ENCODE peak calls at places on chromosomes 1 and 21, in four cellular contexts. D is small intestine, F is heart left ventricle, V is pancreas. P is an unnamed sample.

GRCh38 chr1:173064011-173064410 is 13.3 kb upstream of the TNFSF18 start:
- DNase-seq in V (no peak), D (no peak), F (no peak), P (no peak)

GRCh38 chr1:156097499-156098178 is 15.4 kb upstream of the MEX3A start:
- DNase-seq in V (peak; percentile 1), D (no peak), F (no peak), P (no peak)

GRCh38 chr1:99650773-99651437 is 5.0 kb downstream of the PALMD start:
- DNase-seq in D (no peak), V (no peak), F (no peak), P (no peak)

GRCh38 chr1:12439083-12439482 is 178.9 kb downstream of the DHRS3 start:
- DNase-seq in D (no peak), V (no peak), F (no peak), P (no peak)

GRCh38 chr1:246681822-246682221 is 42.4 kb upstream of the SCCPDH start:
- DNase-seq in V (no peak), F (peak; percentile 73), D (no peak), P (no peak)

GRCh38 chr1:62144238-62144831 is 50.3 kb upstream of the L1TD1 start:
- DNase-seq in D (peak; percentile 33), F (no peak), V (no peak), P (peak; percentile 68)

GRCh38 chr1:184033711-184034167 is 3.8 kb downstream of the COLGALT2 start:
- DNase-seq in V (no peak), F (no peak), D (no peak), P (no peak)

GRCh38 chr1:155978973-155979429 is 654 bp upstream of the ARHGEF2 start:
- DNase-seq in D (peak; percentile 55), F (peak; percentile 49), V (no peak), P (no peak)

GRCh38 chr1:89635825-89636815 is 3.2 kb downstream of the LRRC8C start:
- DNase-seq in F (no peak), V (no peak), D (no peak), P (no peak)

GRCh38 chr1:55959136-55959548 is 620.2 kb downstream of the PLPP3 start:
- DNase-seq in V (no peak), D (no peak), F (peak; percentile 53), P (no peak)

GRCh38 chr1:17121881-17122280 is 2.6 kb upstream of the PADI2 start:
- DNase-seq in V (no peak), D (no peak), F (no peak), P (no peak)

GRCh38 chr1:245611251-245611650 is 456.5 kb downstream of the KIF26B start:
- DNase-seq in D (no peak), F (no peak), V (no peak), P (no peak)

GRCh38 chr1:75159154-75159553 is 25.0 kb downstream of the LHX8 start:
- DNase-seq in D (no peak), F (no peak), V (no peak), P (no peak)

GRCh38 chr1:17561561-17561985 is 22.1 kb downstream of the ARHGEF10L start:
- DNase-seq in V (peak; percentile 80), D (no peak), F (peak; percentile 59), P (peak; percentile 67)

GRCh38 chr21:15761508-15762100 is 31.8 kb downstream of the USP25 start:
- DNase-seq in V (no peak), D (peak; percentile 96), F (no peak), P (no peak)

GRCh38 chr1:160093624-160094290 is 4.7 kb downstream of the IGSF8 start:
- DNase-seq in F (no peak), D (peak; percentile 89), V (no peak), P (no peak)

GRCh38 chr1:38029081-38029681 is 16.6 kb downstream of the UTP11 start:
- DNase-seq in D (no peak), V (peak; percentile 43), F (no peak), P (no peak)

GRCh38 chr21:46029201-46029924 is 47.8 kb downstream of the COL6A1 start:
- DNase-seq in V (no peak), D (no peak), F (no peak), P (no peak)

GRCh38 chr1:150514913-150515327 is 632 bp upstream of the FALEC start:
- DNase-seq in V (no peak), D (no peak), F (no peak), P (no peak)

GRCh38 chr1:26706315-26706714 is 10.5 kb downstream of the ARID1A start:
- DNase-seq in F (no peak), V (no peak), D (peak; percentile 87), P (no peak)

GRCh38 chr1:208967334-208967733 is 616.2 kb upstream of the CAMK1G start:
- DNase-seq in D (no peak), V (no peak), F (no peak), P (no peak)

DNA sequence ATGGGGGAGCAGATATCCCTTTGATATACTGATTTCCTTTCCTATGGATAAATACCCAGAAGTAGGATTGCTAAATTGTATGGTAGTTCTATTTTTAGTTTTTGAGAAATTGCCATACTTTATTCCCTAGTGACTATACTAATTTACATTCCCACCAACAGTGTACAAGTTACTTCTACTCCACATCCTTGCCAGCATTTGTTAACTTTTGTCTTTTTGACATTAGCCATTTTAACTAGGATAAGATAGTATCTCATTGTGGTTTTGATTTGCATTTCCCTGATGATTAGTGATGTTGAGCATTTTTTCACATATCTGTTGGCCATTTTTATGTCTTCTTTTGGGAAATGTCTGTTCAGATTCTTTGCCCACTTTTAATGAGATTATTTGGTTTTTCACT is 620.6 kb upstream of the CAMK1G start:
- DNase-seq in F (no peak), D (no peak), V (no peak), P (no peak)
- H3K27me3 ChIP-seq in F (no peaks in the 10 kb centered on the region), D (no peaks in the 10 kb centered on the region), V (no peaks in the 10 kb centered on the region), P (no peaks in the 10 kb centered on the region)

GRCh38 chr1:197614916-197615692 is 160.2 kb downstream of the DENND1B start:
- DNase-seq in V (no peak), F (no peak), D (peak; percentile 56), P (no peak)
- H3K27ac ChIP-seq in V (no peak overlapping the region), F (no peak overlapping the region), D (no peak overlapping the region), P (no peak overlapping the region)

GRCh38 chr1:110593905-110594304 is 12.3 kb downstream of the KCNA2 start:
- DNase-seq in D (no peak), F (no peak), V (no peak), P (no peak)
- H3K27me3 ChIP-seq in D (peaks cover under 1% of the 10 kb centered on the region), F (peaks cover 4% of the 10 kb centered on the region), V (no peaks in the 10 kb centered on the region), P (no peaks in the 10 kb centered on the region)

DNA sequence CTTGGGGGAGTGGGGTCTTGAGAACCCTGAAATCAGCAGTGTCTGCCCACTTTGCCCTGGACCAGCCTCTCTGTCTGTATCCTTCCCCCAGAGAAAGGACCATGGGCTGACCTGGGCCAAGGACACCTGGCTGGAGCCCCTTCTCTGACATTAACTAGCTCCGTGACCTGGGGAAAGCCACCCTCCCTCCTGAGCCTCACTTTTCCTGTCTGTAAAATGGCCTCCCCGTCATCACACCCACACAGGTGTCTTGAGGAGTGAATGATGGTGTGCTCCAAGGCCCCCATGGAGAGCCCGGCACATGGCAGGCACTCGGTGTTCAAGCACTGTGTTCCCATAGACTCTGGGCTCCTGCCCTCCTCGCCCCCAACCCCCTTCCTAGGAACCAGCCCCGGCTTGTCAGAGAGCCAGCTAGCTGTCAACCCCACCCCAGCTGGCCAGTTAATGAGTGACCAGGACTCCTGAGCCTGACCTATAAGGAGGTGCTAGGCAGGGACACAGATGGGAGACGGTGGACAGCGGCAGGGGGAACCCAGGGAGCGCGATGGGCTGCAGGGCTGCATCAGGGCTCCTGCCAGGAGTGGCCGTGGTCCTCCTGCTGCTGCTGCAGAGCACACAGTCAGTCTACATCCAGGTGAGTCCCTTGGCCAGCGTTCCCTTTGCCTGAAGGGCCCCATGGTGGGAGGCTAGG is at the start of gene GUCA2B:
- DNase-seq in D (peak; percentile 64), F (no peak), V (peak; percentile 65), P (no peak)
- H3K27ac ChIP-seq in D (no peak within 1 kb of the TSS), F (no peak within 1 kb of the TSS), V (peak within 1 kb of the TSS; percentile 61), P (no peak within 1 kb of the TSS)

GRCh38 chr1:6447016-6447817 is 18.8 kb downstream of the TNFRSF25 start:
- DNase-seq in F (no peak), V (peak; percentile 33), D (no peak), P (no peak)
- H3K27me3 ChIP-seq in F (peaks cover 55% of the 10 kb centered on the region), V (no peaks in the 10 kb centered on the region), D (peaks cover 17% of the 10 kb centered on the region), P (peaks cover 56% of the 10 kb centered on the region)

P was measured in dorsolateral prefrontal cortex.